ENCODE peak calls at places on chromosomes 6 and 20, in five cellular contexts. One of them, this sample, is unnamed. For H3K4me1, the result is how much of the 10 kb centered on the place peaks cover.

GRCh38 chr6:113411006-113411405 is 446.1 kb upstream of the MARCKS start:
- DNase-seq in RWPE2: no peak
- DNase-seq in sigmoid colon: no peak
- DNase-seq in A673: no peak
- DNase-seq in endodermal cell: no peak
- DNase-seq in this sample: no peak

GRCh38 chr20:62120990-62121775 is 1.1 kb upstream of the LSM14B start:
- DNase-seq in sigmoid colon: peak
- DNase-seq in A673: no peak
- DNase-seq in endodermal cell: no peak
- DNase-seq in RWPE2: no peak
- DNase-seq in this sample: peak

GRCh38 chr20:63759377-63759901 is 19.9 kb downstream of the SLC2A4RG start:
- DNase-seq in A673: no peak
- DNase-seq in sigmoid colon: no peak
- DNase-seq in RWPE2: peak
- DNase-seq in endodermal cell: no peak
- DNase-seq in this sample: peak

GRCh38 chr6:47168176-47168575 is 126.0 kb upstream of the ADGRF1 start:
- DNase-seq in sigmoid colon: no peak
- DNase-seq in A673: peak
- DNase-seq in RWPE2: peak
- DNase-seq in endodermal cell: peak
- DNase-seq in this sample: no peak

GRCh38 chr6:157600807-157601206 is 219.8 kb downstream of the ZDHHC14 start:
- DNase-seq in endodermal cell: no peak
- DNase-seq in sigmoid colon: no peak
- DNase-seq in A673: no peak
- DNase-seq in RWPE2: no peak
- DNase-seq in this sample: no peak

GRCh38 chr20:58209652-58210397 is 18.6 kb downstream of the ANKRD60 start:
- DNase-seq in A673: peak
- DNase-seq in endodermal cell: peak
- DNase-seq in sigmoid colon: peak
- DNase-seq in RWPE2: peak
- DNase-seq in this sample: peak

GRCh38 chr6:46210294-46210693 is 39.5 kb upstream of the ENPP5 start:
- DNase-seq in A673: no peak
- DNase-seq in RWPE2: no peak
- DNase-seq in endodermal cell: no peak
- DNase-seq in sigmoid colon: no peak
- DNase-seq in this sample: no peak

GRCh38 chr6:29661071-29661470 is 4.2 kb downstream of the MOG start:
- DNase-seq in endodermal cell: no peak
- DNase-seq in sigmoid colon: no peak
- DNase-seq in A673: no peak
- DNase-seq in RWPE2: no peak
- DNase-seq in this sample: no peak

GRCh38 chr6:150286919-150287318 is 81.9 kb upstream of the IYD start:
- DNase-seq in A673: no peak
- DNase-seq in sigmoid colon: no peak
- DNase-seq in RWPE2: no peak
- DNase-seq in endodermal cell: no peak
- DNase-seq in this sample: no peak

GRCh38 chr6:80607814-80608391 is 501.4 kb downstream of the BCKDHB start:
- DNase-seq in RWPE2: no peak
- DNase-seq in sigmoid colon: no peak
- DNase-seq in A673: peak
- DNase-seq in endodermal cell: peak
- DNase-seq in this sample: no peak

GRCh38 chr20:24289737-24290481 is 179.5 kb upstream of the SYNDIG1 start:
- DNase-seq in sigmoid colon: no peak
- DNase-seq in A673: no peak
- DNase-seq in RWPE2: no peak
- DNase-seq in endodermal cell: peak
- DNase-seq in this sample: peak

GRCh38 chr20:50295345-50295744 is 104.7 kb downstream of the CEBPB start:
- DNase-seq in endodermal cell: no peak
- DNase-seq in RWPE2: no peak
- DNase-seq in A673: no peak
- DNase-seq in sigmoid colon: no peak
- DNase-seq in this sample: no peak

GRCh38 chr6:42012501-42013133 is 37.7 kb upstream of the TAF8 start:
- DNase-seq in sigmoid colon: no peak
- DNase-seq in endodermal cell: no peak
- DNase-seq in RWPE2: no peak
- DNase-seq in A673: no peak
- DNase-seq in this sample: no peak

GRCh38 chr6:42007753-42008528 is 42.4 kb upstream of the TAF8 start:
- DNase-seq in A673: no peak
- DNase-seq in sigmoid colon: no peak
- DNase-seq in RWPE2: no peak
- DNase-seq in endodermal cell: no peak
- DNase-seq in this sample: no peak

GRCh38 chr6:42009844-42010184 is 40.5 kb upstream of the TAF8 start:
- DNase-seq in sigmoid colon: no peak
- DNase-seq in A673: no peak
- DNase-seq in RWPE2: no peak
- DNase-seq in endodermal cell: no peak
- DNase-seq in this sample: no peak

GRCh38 chr6:42010909-42011308 is 39.4 kb upstream of the TAF8 start:
- DNase-seq in RWPE2: no peak
- DNase-seq in endodermal cell: no peak
- DNase-seq in A673: no peak
- DNase-seq in sigmoid colon: no peak
- DNase-seq in this sample: no peak

DNA sequence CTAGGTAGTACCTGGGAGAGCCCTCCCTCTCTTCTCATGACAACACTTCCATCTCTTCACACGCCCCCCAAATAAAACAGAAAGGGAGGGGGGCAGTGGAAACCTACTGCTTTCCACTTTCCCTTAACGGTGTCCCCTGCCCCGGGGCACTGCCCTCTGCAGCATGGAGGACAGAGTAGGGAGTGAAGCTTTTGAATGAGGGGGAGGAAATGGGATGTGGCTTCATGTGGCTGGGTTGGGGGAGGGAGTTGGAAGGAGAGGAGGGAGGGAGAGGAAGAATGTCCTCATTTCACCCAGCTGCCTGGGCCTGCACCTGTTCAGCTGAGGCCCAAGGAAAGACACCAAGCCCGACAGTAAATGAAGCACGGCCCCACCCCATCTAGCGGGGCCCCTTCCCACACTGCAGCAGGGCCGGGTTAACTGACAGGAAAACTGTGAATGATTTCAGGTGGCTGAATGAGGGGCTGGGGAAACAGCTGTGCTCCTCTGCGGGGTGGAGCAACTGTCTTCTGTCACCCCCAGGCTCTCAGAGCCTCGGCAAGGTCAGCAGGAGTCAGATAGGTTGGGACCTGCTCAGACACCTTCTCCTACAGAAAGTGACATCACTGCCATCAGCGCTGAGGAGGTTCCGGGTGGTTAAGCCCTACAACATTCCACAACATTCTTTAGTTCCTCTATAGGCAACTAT is 40.0 kb upstream of the TAF8 start:
- DNase-seq in A673: no peak
- DNase-seq in sigmoid colon: no peak
- DNase-seq in RWPE2: no peak
- DNase-seq in endodermal cell: peak
- DNase-seq in this sample: no peak
- H3K4me1 ChIP-seq in A673: under half
- H3K4me1 ChIP-seq in sigmoid colon: under half
- H3K4me1 ChIP-seq in RWPE2: under half
- H3K4me1 ChIP-seq in endodermal cell: under half
- H3K4me1 ChIP-seq in this sample: under half

GRCh38 chr6:167045828-167046580 is 46.8 kb downstream of the CEP43 start:
- DNase-seq in endodermal cell: no peak
- DNase-seq in sigmoid colon: no peak
- DNase-seq in A673: no peak
- DNase-seq in RWPE2: no peak
- DNase-seq in this sample: no peak

GRCh38 chr6:167047554-167047953 is 48.4 kb downstream of the CEP43 start:
- DNase-seq in RWPE2: no peak
- DNase-seq in sigmoid colon: no peak
- DNase-seq in endodermal cell: no peak
- DNase-seq in A673: no peak
- DNase-seq in this sample: peak

GRCh38 chr6:167046861-167047495 is 47.8 kb downstream of the CEP43 start:
- DNase-seq in A673: no peak
- DNase-seq in endodermal cell: no peak
- DNase-seq in sigmoid colon: no peak
- DNase-seq in RWPE2: no peak
- DNase-seq in this sample: no peak

GRCh38 chr6:167050903-167051302 is 51.7 kb downstream of the CEP43 start:
- DNase-seq in A673: no peak
- DNase-seq in endodermal cell: no peak
- DNase-seq in sigmoid colon: no peak
- DNase-seq in RWPE2: no peak
- DNase-seq in this sample: no peak

DNA sequence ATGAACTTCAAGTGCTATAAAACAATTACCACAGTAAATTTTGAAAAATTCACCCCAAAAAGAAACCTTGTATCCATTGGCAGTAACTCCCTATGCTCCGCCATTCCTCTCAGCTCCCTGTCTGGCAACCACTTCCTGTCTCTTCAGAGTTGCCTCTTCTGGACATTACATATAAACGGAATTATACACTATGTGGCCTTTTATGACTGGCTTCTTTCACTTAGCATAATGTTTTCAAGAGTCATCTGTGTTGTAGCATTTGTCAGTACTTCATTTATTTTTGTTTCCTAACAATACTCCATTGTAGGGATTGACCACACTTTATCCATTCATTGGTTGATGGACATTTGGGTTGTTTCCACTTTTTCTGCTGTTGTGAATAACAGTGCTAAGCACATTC is 50.1 kb downstream of the CEP43 start:
- DNase-seq in sigmoid colon: no peak
- DNase-seq in RWPE2: no peak
- DNase-seq in A673: no peak
- DNase-seq in endodermal cell: no peak
- DNase-seq in this sample: no peak
- H3K4me3 ChIP-seq in sigmoid colon: no peak
- H3K4me3 ChIP-seq in RWPE2: no peak
- H3K4me3 ChIP-seq in A673: no peak
- H3K4me3 ChIP-seq in endodermal cell: no peak
- H3K4me3 ChIP-seq in this sample: no peak

GRCh38 chr20:49280463-49281058 is 2.7 kb upstream of the ZNFX1 start:
- DNase-seq in A673: peak
- DNase-seq in endodermal cell: no peak
- DNase-seq in sigmoid colon: no peak
- DNase-seq in RWPE2: no peak
- DNase-seq in this sample: no peak
- H3K4me1 ChIP-seq in A673: under half
- H3K4me1 ChIP-seq in endodermal cell: under half
- H3K4me1 ChIP-seq in sigmoid colon: under half
- H3K4me1 ChIP-seq in RWPE2: half or more
- H3K4me1 ChIP-seq in this sample: under half

GRCh38 chr6:33418690-33419291 is 884 bp upstream of the CUTA start:
- DNase-seq in sigmoid colon: no peak
- DNase-seq in RWPE2: no peak
- DNase-seq in endodermal cell: no peak
- DNase-seq in A673: no peak
- DNase-seq in this sample: no peak

GRCh38 chr6:33423777-33424176 is 3.9 kb downstream of the SYNGAP1 start:
- DNase-seq in sigmoid colon: no peak
- DNase-seq in RWPE2: no peak
- DNase-seq in A673: no peak
- DNase-seq in endodermal cell: no peak
- DNase-seq in this sample: no peak

GRCh38 chr6:33419580-33420492 is at the start of gene SYNGAP1:
- DNase-seq in sigmoid colon: peak
- DNase-seq in RWPE2: no peak
- DNase-seq in endodermal cell: peak
- DNase-seq in A673: peak
- DNase-seq in this sample: peak

GRCh38 chr6:33420493-33421343 is 853 bp downstream of the SYNGAP1 start:
- DNase-seq in endodermal cell: no peak
- DNase-seq in A673: peak
- DNase-seq in RWPE2: no peak
- DNase-seq in sigmoid colon: no peak
- DNase-seq in this sample: no peak

GRCh38 chr6:33421344-33421643 is 1.4 kb downstream of the SYNGAP1 start:
- DNase-seq in RWPE2: no peak
- DNase-seq in A673: no peak
- DNase-seq in sigmoid colon: no peak
- DNase-seq in endodermal cell: no peak
- DNase-seq in this sample: no peak
- H3K4me3 ChIP-seq in RWPE2: no peak
- H3K4me3 ChIP-seq in A673: no peak
- H3K4me3 ChIP-seq in sigmoid colon: no peak
- H3K4me3 ChIP-seq in endodermal cell: peak
- H3K4me3 ChIP-seq in this sample: no peak

DNA sequence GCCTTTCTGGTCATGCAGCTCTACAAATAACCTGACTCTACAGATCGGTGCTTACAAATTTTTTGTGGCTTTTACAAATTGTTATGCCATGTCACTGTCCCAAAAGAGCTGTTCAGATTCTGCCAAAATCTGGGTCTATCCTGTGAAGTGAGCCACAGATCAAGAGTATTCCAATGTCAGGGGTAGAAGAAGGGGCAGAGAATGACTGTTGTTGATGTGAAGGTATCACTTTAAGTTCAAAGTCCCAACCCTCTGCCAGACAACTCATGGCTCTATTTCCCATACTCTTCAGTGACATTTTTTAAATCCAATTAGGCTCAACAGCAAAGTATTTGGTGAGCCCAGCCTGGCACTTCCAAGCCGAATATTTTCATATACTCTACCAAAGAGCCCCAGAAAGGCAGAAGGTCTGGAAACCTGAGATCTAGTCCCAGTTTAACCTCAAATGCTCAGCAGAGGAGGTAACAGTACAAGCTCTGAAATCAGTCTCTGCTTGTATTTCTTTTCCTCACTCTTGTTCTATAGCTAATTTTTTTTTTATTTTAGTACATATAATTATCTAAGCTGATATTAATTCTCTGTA is 9.2 kb downstream of the SOD2 start:
- DNase-seq in A673: no peak
- DNase-seq in endodermal cell: no peak
- DNase-seq in sigmoid colon: no peak
- DNase-seq in RWPE2: no peak
- DNase-seq in this sample: no peak
- H3K4me1 ChIP-seq in A673: under half
- H3K4me1 ChIP-seq in endodermal cell: under half
- H3K4me1 ChIP-seq in sigmoid colon: under half
- H3K4me1 ChIP-seq in RWPE2: under half
- H3K4me1 ChIP-seq in this sample: under half

This sample was measured in mucosa of descending colon.